ENCODE peak calls at places on chromosomes 4 and X, in seven cellular contexts. P is sigmoid colon, H is SK-N-SH, A is transverse colon, U is K562, W is suprapubic skin, Q is stomach. I is an unnamed sample.

GRCh38 chr4:26692014-26692726 is 108.3 kb downstream of the TBC1D19 start:
- DNase-seq in W (no peak), H (no peak), P (no peak), A (no peak), U (peak; percentile 60), Q (no peak), I (no peak)

GRCh38 chr4:26201119-26201518 is 119.7 kb upstream of the RBPJ start:
- DNase-seq in U (no peak), H (no peak), W (no peak), A (no peak), Q (no peak), P (no peak), I (no peak)

GRCh38 chr4:119227690-119228089 is 15.2 kb downstream of the USP53 start:
- DNase-seq in P (no peak), H (no peak), U (no peak), A (no peak), W (no peak), Q (no peak), I (no peak)

GRCh38 chr4:187883836-187884235 is 111.7 kb upstream of the ZFP42 start:
- DNase-seq in U (no peak), H (no peak), W (no peak), Q (no peak), A (no peak), P (no peak), I (no peak)

GRCh38 chr4:139563515-139563914 is 7.5 kb upstream of the SETD7 start:
- DNase-seq in Q (no peak), A (no peak), H (no peak), W (no peak), P (no peak), U (no peak), I (no peak)

GRCh38 chrX:48505481-48505880 is 3.3 kb upstream of the PORCN start:
- DNase-seq in P (no peak), W (no peak), Q (no peak), U (no peak), A (no peak), H (no peak), I (no peak)

GRCh38 chr4:145716200-145716599 is 36.3 kb downstream of the C4orf51 start:
- DNase-seq in P (no peak), W (no peak), H (no peak), U (no peak), Q (no peak), A (no peak), I (no peak)

GRCh38 chr4:143513314-143514211 is at the start of gene SMARCA5:
- DNase-seq in A (peak; percentile 97), U (peak; percentile 99), Q (peak; percentile 97), P (peak; percentile 99), H (peak; percentile 93), W (peak; percentile 98), I (peak; percentile 96)

GRCh38 chrX:19179389-19179788 is 57.1 kb upstream of the ADGRG2 start:
- DNase-seq in H (no peak), W (no peak), A (no peak), P (no peak), U (no peak), Q (no peak), I (no peak)

GRCh38 chr4:121238461-121238860 is 74.3 kb upstream of the TNIP3 start:
- DNase-seq in Q (no peak), U (no peak), A (no peak), W (no peak), H (no peak), P (no peak), I (no peak)

GRCh38 chrX:147848009-147848408 is 63.7 kb upstream of the FMR1 start:
- DNase-seq in Q (no peak), H (no peak), U (no peak), P (no peak), A (no peak), W (no peak), I (no peak)

GRCh38 chrX:13372203-13372980 is 52.5 kb upstream of the ATXN3L start:
- DNase-seq in A (no peak), H (no peak), P (no peak), Q (no peak), U (no peak), W (no peak), I (no peak)

GRCh38 chr4:149784018-149784417 is 31.6 kb downstream of the IQCM start:
- DNase-seq in Q (no peak), H (no peak), U (no peak), W (no peak), A (no peak), P (no peak), I (no peak)

GRCh38 chr4:26263165-26263564 is 57.6 kb upstream of the RBPJ start:
- DNase-seq in P (no peak), A (no peak), Q (no peak), H (peak; percentile 39), W (no peak), U (peak; percentile 76), I (no peak)

GRCh38 chr4:73816814-73817213 is 19.7 kb upstream of the CXCL6 start:
- DNase-seq in W (no peak), U (no peak), Q (no peak), P (no peak), H (no peak), A (no peak), I (no peak)

GRCh38 chr4:109631709-109632108 is 71.5 kb downstream of the CASP6 start:
- DNase-seq in A (no peak), H (no peak), W (no peak), U (no peak), Q (no peak), P (no peak), I (no peak)

GRCh38 chr4:76011700-76012387 is 4.5 kb upstream of the CXCL9 start:
- DNase-seq in W (no peak), A (peak; percentile 17), U (no peak), Q (no peak), H (peak; percentile 13), P (no peak), I (no peak)

GRCh38 chr4:153465583-153465921 is 608 bp upstream of the TMEM131L start:
- DNase-seq in Q (peak; percentile 41), W (no peak), A (peak; percentile 58), P (peak; percentile 75), U (peak; percentile 61), H (peak; percentile 75), I (peak; percentile 89)

GRCh38 chr4:184400375-184400870 is 73.9 kb downstream of the IRF2 start:
- DNase-seq in W (no peak), P (no peak), Q (no peak), U (no peak), A (no peak), H (no peak), I (no peak)

GRCh38 chr4:1195109-1195671 is 22.8 kb upstream of the SPON2 start:
- DNase-seq in U (no peak), H (peak; percentile 43), W (no peak), Q (peak; percentile 20), P (peak; percentile 74), A (no peak), I (peak; percentile 75)

GRCh38 chrX:52261125-52261462 is 76.4 kb downstream of the MAGED4 start:
- DNase-seq in Q (no peak), P (no peak), A (no peak), U (no peak), W (no peak), H (no peak), I (no peak)

GRCh38 chr4:151541438-151542071 is 132.6 kb downstream of the FHIP1A start:
- DNase-seq in P (no peak), W (no peak), H (peak; percentile 54), A (no peak), Q (no peak), U (no peak), I (no peak)
- TF ChIP-seq EP300 in P (no peak), W (no peak), H (peak; percentile 93), A (no peak), Q (no peak), U (no peak), I (no peak)

GRCh38 chr4:15451866-15452765 is 17.6 kb upstream of the CC2D2A start:
- DNase-seq in P (peak; percentile 66), U (no peak), Q (no peak), W (no peak), A (no peak), H (no peak), I (no peak)

GRCh38 chr4:15457401-15458201 is 12.1 kb upstream of the CC2D2A start:
- DNase-seq in A (no peak), Q (no peak), P (no peak), H (peak; percentile 32), W (no peak), U (peak; percentile 37), I (no peak)

GRCh38 chr4:15459706-15460105 is 10.0 kb upstream of the CC2D2A start:
- DNase-seq in A (no peak), Q (no peak), P (no peak), U (no peak), H (no peak), W (no peak), I (no peak)

GRCh38 chr4:15451181-15451865 is 18.4 kb upstream of the CC2D2A start:
- DNase-seq in H (no peak), P (no peak), Q (no peak), A (no peak), W (no peak), U (no peak), I (no peak)

DNA sequence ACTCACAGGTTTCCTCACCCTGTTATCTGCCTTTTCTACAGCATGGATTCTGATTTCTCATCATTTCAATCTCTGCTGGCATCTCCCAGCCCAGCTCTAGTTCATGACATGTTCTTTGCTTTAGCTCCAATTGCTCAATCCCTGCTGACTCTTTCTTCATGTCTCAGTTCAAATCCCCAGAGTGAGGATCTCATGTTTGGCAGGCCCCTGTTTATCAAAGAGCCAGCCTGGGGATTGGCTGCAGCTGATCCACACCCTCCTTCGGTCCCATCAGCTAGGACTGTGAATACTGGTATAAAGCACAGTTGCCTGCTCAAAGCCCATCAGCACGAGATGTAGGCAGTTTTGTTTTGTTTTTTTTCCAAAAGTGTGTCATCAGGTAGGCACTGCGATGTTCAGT is 14.4 kb upstream of the CC2D2A start:
- DNase-seq in U (no peak), P (peak; percentile 89), W (no peak), Q (no peak), A (peak; percentile 11), H (no peak), I (no peak)
- TF ChIP-seq POLR2AphosphoS5 in U (no peak), P (peak; percentile 39), W (peak; percentile 55), Q (peak; percentile 52), A (peak; percentile 29), H (no peak), I (peak; percentile 21)

DNA sequence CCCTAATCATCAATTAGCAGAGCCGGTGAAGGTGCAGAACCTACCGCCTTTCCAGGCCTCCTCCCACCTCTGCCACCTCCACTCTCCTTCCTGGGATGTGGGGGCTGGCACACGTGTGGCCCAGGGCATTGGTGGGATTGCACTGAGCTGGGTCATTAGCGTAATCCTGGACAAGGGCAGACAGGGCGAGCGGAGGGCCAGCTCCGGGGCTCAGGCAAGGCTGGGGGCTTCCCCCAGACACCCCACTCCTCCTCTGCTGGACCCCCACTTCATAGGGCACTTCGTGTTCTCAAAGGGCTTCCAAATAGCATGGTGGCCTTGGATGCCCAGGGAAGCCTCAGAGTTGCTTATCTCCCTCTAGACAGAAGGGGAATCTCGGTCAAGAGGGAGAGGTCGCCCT is 3.3 kb upstream of the OPN1LW start:
- DNase-seq in H (no peak), U (no peak), P (no peak), A (no peak), Q (no peak), W (no peak), I (no peak)
- H3K27ac ChIP-seq in H (no peak overlapping the region), U (no peak overlapping the region), P (no peak overlapping the region), A (no peak overlapping the region), Q (no peak overlapping the region), W (no peak overlapping the region), I (no peak overlapping the region)

DNA sequence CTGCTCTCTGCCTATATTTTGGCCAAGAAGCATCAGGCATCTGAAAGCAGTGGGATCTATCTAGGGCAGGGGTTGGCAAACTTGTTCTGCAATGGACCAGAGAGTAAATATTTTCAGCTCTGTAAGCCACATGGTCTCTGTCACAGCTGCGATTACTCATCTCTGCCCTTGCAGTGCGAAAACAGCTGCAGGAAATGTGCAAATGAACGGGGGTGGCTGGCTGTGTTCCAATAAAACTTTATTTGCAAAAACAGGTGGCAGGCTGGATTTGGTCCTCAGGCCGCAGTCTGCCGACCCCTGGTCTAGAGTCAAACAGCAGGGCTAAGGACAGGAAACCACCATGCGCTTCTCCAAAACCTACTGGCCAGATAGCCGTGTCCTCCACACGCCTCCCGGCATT is 48.6 kb downstream of the ACOX3 start:
- DNase-seq in A (peak; percentile 53), W (no peak), Q (no peak), P (peak; percentile 91), H (no peak), U (no peak), I (peak; percentile 30)
- TF ChIP-seq EP300 in A (no peak), W (no peak), Q (no peak), P (no peak), H (no peak), U (no peak), I (no peak)

I was measured in upper lobe of left lung.